ENCODE peak calls at places on chromosomes 4 and X, in ten cellular contexts. T is GM12865, G is nephron progenitor cell, A is B cell, Z is Caco-2, E is HL-60, O is endothelial cell, K is WERI-Rb-1, D is tibial artery, Y is LNCaP clone FGC. V is an unnamed sample.
A peak's percentile ranks its signal among the peaks of the same experiment; 100 is the strongest.

GRCh38 chrX:119516157-119516702 is 48.0 kb downstream of the SLC25A5 start:
- DNase-seq in T (peak; percentile 75), G (peak; percentile 26), A (peak; percentile 62), Z (no peak), E (peak; percentile 70), O (peak; percentile 33), K (peak; percentile 33), D (no peak), Y (no peak), V (peak; percentile 6)

GRCh38 chr4:144647095-144647959 is 1.4 kb downstream of the HHIP start:
- DNase-seq in T (no peak), G (peak; percentile 28), A (no peak), Z (no peak), E (no peak), O (peak; percentile 13), K (no peak), D (no peak), Y (no peak), V (no peak)

GRCh38 chr4:147769386-147769785 is 37.5 kb downstream of the ARHGAP10 start:
- DNase-seq in T (no peak), G (no peak), A (no peak), Z (no peak), E (no peak), O (no peak), K (no peak), D (no peak), Y (no peak), V (no peak)

GRCh38 chr4:133802741-133803140 is 398.8 kb downstream of the PABPC4L start:
- DNase-seq in T (no peak), G (no peak), A (no peak), Z (no peak), E (no peak), O (no peak), K (no peak), D (no peak), Y (no peak), V (no peak)

GRCh38 chr4:152220201-152220666 is 315.7 kb downstream of the FBXW7 start:
- DNase-seq in T (peak; percentile 46), G (no peak), A (no peak), Z (no peak), E (no peak), O (no peak), K (no peak), D (no peak), Y (no peak), V (no peak)

GRCh38 chr4:156413411-156413985 is 459.8 kb upstream of the CTSO start:
- DNase-seq in T (no peak), G (no peak), A (no peak), Z (no peak), E (no peak), O (no peak), K (peak; percentile 13), D (no peak), Y (no peak), V (no peak)

GRCh38 chrX:45756562-45756961 is 555.9 kb upstream of the DIPK2B start:
- DNase-seq in T (no peak), G (no peak), A (no peak), Z (no peak), E (no peak), O (no peak), K (no peak), D (no peak), Y (peak; percentile 84), V (no peak)

GRCh38 chr4:38488891-38489861 is 174.8 kb upstream of the KLF3 start:
- DNase-seq in T (no peak), G (peak; percentile 12), A (no peak), Z (no peak), E (no peak), O (no peak), K (peak; percentile 60), D (no peak), Y (no peak), V (no peak)

GRCh38 chrX:151176351-151176750 is at the start of gene GPR50:
- DNase-seq in T (no peak), G (peak; percentile 68), A (no peak), Z (no peak), E (no peak), O (no peak), K (no peak), D (no peak), Y (no peak), V (no peak)

GRCh38 chrX:140090800-140091275 is 125.5 kb upstream of the CXorf66 start:
- DNase-seq in T (no peak), G (peak; percentile 13), A (no peak), Z (no peak), E (no peak), O (no peak), K (no peak), D (no peak), Y (no peak), V (no peak)

GRCh38 chrX:633043-633654 is 2.6 kb downstream of the SHOX start:
- DNase-seq in T (no peak), G (no peak), A (no peak), Z (no peak), E (no peak), O (no peak), K (no peak), D (no peak), Y (no peak), V (no peak)

GRCh38 chrX:19063030-19063429 is 59.2 kb downstream of the ADGRG2 start:
- DNase-seq in T (no peak), G (no peak), A (no peak), Z (no peak), E (no peak), O (no peak), K (no peak), D (no peak), Y (no peak), V (no peak)

GRCh38 chrX:132757066-132757623 is 201.3 kb downstream of the HS6ST2 start:
- DNase-seq in T (no peak), G (no peak), A (no peak), Z (no peak), E (no peak), O (no peak), K (no peak), D (no peak), Y (no peak), V (no peak)
- TF ChIP-seq CTCF in T (no peak), G (no peak), A (no peak), Z (no peak), E (no peak), O (no peak), K (no peak), D (no peak), Y (no peak), V (no peak)

DNA sequence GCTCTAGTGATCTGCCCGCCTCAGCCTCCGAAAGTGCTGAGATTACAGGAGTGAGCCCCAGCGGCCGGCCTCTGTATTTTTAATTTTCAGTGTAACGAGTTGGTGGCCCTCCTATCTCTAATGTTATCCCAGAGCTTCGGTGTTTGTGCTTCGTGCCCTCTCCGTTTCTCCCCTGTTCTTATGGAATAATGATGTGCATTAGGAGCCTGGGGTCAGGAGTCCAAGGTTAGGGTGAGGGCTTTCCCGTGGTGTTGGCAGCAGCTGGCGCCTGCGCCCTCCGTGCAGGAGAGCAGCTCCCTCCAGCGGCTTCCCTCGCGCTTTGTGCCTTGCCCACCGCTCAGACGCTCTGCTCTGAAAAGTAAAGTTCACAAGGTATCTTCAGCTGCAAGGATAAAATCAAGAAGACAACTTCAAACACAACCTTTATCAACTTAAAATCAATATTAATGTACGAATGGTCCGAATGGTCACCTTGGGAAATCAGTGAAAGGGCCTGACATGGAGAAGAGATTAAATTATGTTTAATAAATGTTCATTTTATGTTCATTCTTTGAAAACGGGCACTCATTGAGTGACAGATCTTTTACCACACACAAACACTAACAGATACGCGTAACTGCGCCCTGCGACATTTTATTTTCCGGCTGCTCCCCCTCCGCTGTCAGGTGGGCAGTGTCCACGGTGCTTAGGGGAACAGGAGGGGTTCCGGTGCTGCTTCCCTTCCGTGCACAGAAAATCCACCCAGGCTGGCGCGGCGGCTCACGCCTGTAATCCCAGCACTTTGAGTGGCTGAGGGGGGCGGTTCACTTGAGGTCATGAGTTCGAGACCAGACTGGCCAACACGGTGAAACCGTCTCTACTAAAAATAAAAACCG is 62.4 kb downstream of the TRAPPC11 start:
- DNase-seq in T (peak; percentile 57), G (peak; percentile 23), A (no peak), Z (peak; percentile 62), E (peak; percentile 82), O (peak; percentile 28), K (no peak), D (no peak), Y (no peak), V (peak; percentile 34)
- TF ChIP-seq CTCF in T (peak; percentile 51), G (no peak), A (peak; percentile 25), Z (peak; percentile 51), E (peak; percentile 84), O (no peak), K (no peak), D (no peak), Y (no peak), V (peak; percentile 35)

DNA sequence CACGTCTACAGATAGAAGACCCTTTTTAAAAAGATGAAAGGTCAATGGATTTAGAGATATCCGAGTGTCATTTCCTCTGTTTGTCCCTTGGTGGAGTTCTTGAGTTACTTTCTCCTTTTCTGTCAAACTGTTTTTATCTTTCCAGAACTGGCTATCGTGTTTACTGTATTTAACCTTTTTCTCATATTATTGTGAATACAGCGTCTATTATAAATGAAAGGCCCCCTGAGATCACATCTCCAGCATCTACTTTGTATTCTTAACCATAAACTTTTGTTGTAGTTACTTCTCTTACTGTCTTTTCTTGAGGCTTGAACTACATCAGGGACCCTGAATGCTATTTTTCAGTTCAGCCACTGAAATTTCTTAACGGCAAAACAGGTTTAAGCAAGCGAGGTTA is 4.0 kb upstream of the PCDH7 start:
- DNase-seq in T (no peak), G (no peak), A (no peak), Z (no peak), E (no peak), O (no peak), K (no peak), D (no peak), Y (no peak), V (no peak)
- TF ChIP-seq CTCF in T (peak; percentile 28), G (peak; percentile 52), A (no peak), Z (peak; percentile 48), E (no peak), O (no peak), K (peak; percentile 60), D (peak; percentile 39), Y (peak; percentile 55), V (no peak)

DNA sequence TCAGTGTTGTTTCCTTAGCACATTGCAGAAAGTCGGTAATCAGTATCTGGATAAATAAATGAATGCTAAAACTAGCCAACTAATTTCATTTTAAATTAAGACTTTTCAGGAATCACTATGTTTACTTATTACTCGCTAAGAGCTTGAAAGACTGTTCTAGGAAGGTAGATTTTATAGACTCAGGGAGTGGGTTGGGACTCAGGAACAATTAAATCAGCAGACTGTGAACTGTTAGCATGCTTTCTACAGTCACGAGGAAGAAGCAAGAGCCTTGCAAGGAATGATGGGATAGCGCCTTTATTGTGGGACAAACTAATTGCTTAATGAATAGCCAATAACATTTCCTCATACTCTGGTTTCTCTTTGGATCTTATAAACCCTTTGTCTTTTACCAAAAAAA is 183.2 kb upstream of the AADAT start:
- DNase-seq in T (no peak), G (no peak), A (no peak), Z (no peak), E (no peak), O (no peak), K (no peak), D (no peak), Y (no peak), V (no peak)
- TF ChIP-seq CTCF in T (no peak), G (no peak), A (no peak), Z (no peak), E (no peak), O (no peak), K (no peak), D (no peak), Y (no peak), V (no peak)

V was measured in CD4-positive, alpha-beta T cell.